ENCODE peak calls at places on chromosome X, in six cellular contexts. J is fibroblast of mammary gland, B is germinal center, O is glutamatergic neuron, U is NCI-H1694 treated with DMSO at 0.1 percent for 48 hours, D is AG10803. E is an unnamed sample.
A peak's percentile ranks its signal among the peaks of the same experiment; 100 is the strongest.

GRCh38 chrX:72387247-72387646 is 81.5 kb upstream of the CITED1 start:
- DNase-seq in B (no peak), U (no peak), J (no peak), O (no peak), D (no peak), E (no peak)

GRCh38 chrX:19704117-19704516 is 183.3 kb downstream of the SH3KBP1 start:
- DNase-seq in B (no peak), U (no peak), D (no peak), J (no peak), O (no peak), E (no peak)

GRCh38 chrX:74242050-74242449 is 61.9 kb upstream of the ZCCHC13 start:
- DNase-seq in B (no peak), U (no peak), D (peak; percentile 66), J (peak; percentile 30), O (no peak), E (peak; percentile 49)

GRCh38 chrX:150845091-150845490 is 53.4 kb downstream of the CD99L2 start:
- DNase-seq in U (no peak), D (no peak), O (no peak), B (no peak), J (peak; percentile 8), E (peak; percentile 31)

GRCh38 chrX:48107717-48108116 is 22.7 kb upstream of the SPACA5B start:
- DNase-seq in B (no peak), U (no peak), J (no peak), O (no peak), D (no peak), E (no peak)

GRCh38 chrX:40173662-40174593 is 76.2 kb upstream of the BCOR start:
- DNase-seq in J (no peak), D (no peak), B (no peak), U (peak; percentile 60), O (no peak), E (no peak)

GRCh38 chrX:22037225-22037624 is 5.1 kb downstream of the PHEX start:
- DNase-seq in O (no peak), U (no peak), D (no peak), J (no peak), B (no peak), E (no peak)

GRCh38 chrX:108811891-108812290 is 75.5 kb upstream of the IRS4 start:
- DNase-seq in J (no peak), U (no peak), O (no peak), D (no peak), B (no peak), E (no peak)

GRCh38 chrX:84186603-84187358 is 1.2 kb downstream of the RPS6KA6 start:
- DNase-seq in O (no peak), D (no peak), J (peak; percentile 31), B (peak; percentile 1), U (no peak), E (no peak)

GRCh38 chrX:41339148-41339547 is 5.2 kb downstream of the DDX3X start:
- DNase-seq in B (no peak), O (no peak), J (no peak), D (peak; percentile 35), U (no peak), E (no peak)

GRCh38 chrX:84165716-84166115 is 22.3 kb downstream of the RPS6KA6 start:
- DNase-seq in B (no peak), D (peak; percentile 39), O (no peak), U (no peak), J (peak; percentile 39), E (peak; percentile 14)

GRCh38 chrX:17374619-17375360 is at the start of gene NHS:
- DNase-seq in U (no peak), O (peak; percentile 82), B (peak; percentile 8), D (peak; percentile 78), J (peak; percentile 62), E (peak; percentile 62)

GRCh38 chrX:138710866-138711331 is 618 bp downstream of the FGF13 start:
- DNase-seq in D (no peak), B (no peak), U (no peak), J (no peak), O (peak; percentile 29), E (no peak)

GRCh38 chrX:102863735-102864134 is 73.3 kb upstream of the RAB40AL start:
- DNase-seq in U (peak; percentile 58), B (peak; percentile 45), J (peak; percentile 81), O (peak; percentile 82), D (peak; percentile 67), E (peak; percentile 84)

GRCh38 chrX:31397119-31397518 is 325.3 kb upstream of the FTHL17 start:
- DNase-seq in U (no peak), D (peak; percentile 42), O (no peak), B (no peak), J (peak; percentile 86), E (peak; percentile 34)

GRCh38 chrX:153351981-153352380 is 18.0 kb downstream of the ZNF275 start:
- DNase-seq in O (no peak), D (no peak), J (no peak), B (no peak), U (no peak), E (no peak)

GRCh38 chrX:129795584-129795983 is 15.8 kb downstream of the SASH3 start:
- DNase-seq in B (no peak), O (no peak), D (no peak), U (no peak), J (no peak), E (no peak)

GRCh38 chrX:11437642-11438379 is 144.6 kb downstream of the AMELX start:
- DNase-seq in D (peak; percentile 84), O (no peak), J (peak; percentile 78), U (no peak), B (no peak), E (peak; percentile 84)

GRCh38 chrX:133549319-133549933 is 134.1 kb upstream of the GPC4 start:
- DNase-seq in J (no peak), U (no peak), D (no peak), O (no peak), B (no peak), E (no peak)

GRCh38 chrX:129144172-129145038 is 378.9 kb downstream of the SMARCA1 start:
- DNase-seq in O (no peak), U (no peak), J (no peak), D (no peak), B (no peak), E (no peak)

GRCh38 chrX:72306085-72306801 is 529 bp upstream of the CITED1 start:
- DNase-seq in J (no peak), O (peak; percentile 33), U (peak; percentile 16), D (no peak), B (no peak), E (no peak)

GRCh38 chrX:133660356-133660755 is 245.1 kb upstream of the GPC4 start:
- DNase-seq in B (no peak), J (peak; percentile 93), D (peak; percentile 71), O (no peak), U (no peak), E (peak; percentile 15)

GRCh38 chrX:40147399-40148188 is 49.8 kb upstream of the BCOR start:
- DNase-seq in D (no peak), B (no peak), J (no peak), U (no peak), O (peak; percentile 14), E (no peak)

E was measured in cardiac fibroblast.